ENCODE peak calls at places on chromosomes 12 and 14, in seven cellular contexts. Z is fibroblast of mammary gland, O is GM03348, I is tibial artery, A is AG04449, K is tibial nerve, D is RKO. H is an unnamed sample.
A peak's percentile ranks its signal among the peaks of the same experiment; 100 is the strongest.

GRCh38 chr12:42322567-42322966 is 3.3 kb downstream of the ZCRB1 start:
- DNase-seq in A (no peak), D (no peak), O (no peak), K (no peak), I (no peak), Z (no peak), H (no peak)

GRCh38 chr14:105144666-105145380 is 23.8 kb downstream of the JAG2 start:
- DNase-seq in I (peak; percentile 12), A (no peak), O (no peak), Z (no peak), D (no peak), K (no peak), H (no peak)

GRCh38 chr12:68743416-68743815 is 2.6 kb upstream of the SLC35E3 start:
- DNase-seq in Z (no peak), O (peak; percentile 14), K (no peak), I (no peak), A (peak; percentile 28), D (no peak), H (no peak)

GRCh38 chr14:30267141-30267540 is 291.8 kb upstream of the G2E3 start:
- DNase-seq in Z (peak; percentile 73), K (no peak), O (peak; percentile 9), A (no peak), I (no peak), D (peak; percentile 3), H (no peak)

GRCh38 chr14:66651536-66652220 is 143.7 kb downstream of the GPHN start:
- DNase-seq in O (no peak), K (no peak), A (no peak), Z (no peak), I (no peak), D (no peak), H (no peak)

GRCh38 chr12:107331912-107332311 is 238.6 kb upstream of the CRY1 start:
- DNase-seq in K (no peak), D (no peak), I (no peak), Z (no peak), O (no peak), A (no peak), H (no peak)

GRCh38 chr12:104684884-104685283 is 228.1 kb downstream of the CHST11 start:
- DNase-seq in I (no peak), K (no peak), A (peak; percentile 47), O (peak; percentile 44), D (no peak), Z (peak; percentile 80), H (no peak)

GRCh38 chr12:130254476-130255276 is 83.0 kb upstream of the PIWIL1 start:
- DNase-seq in Z (no peak), K (no peak), A (no peak), D (no peak), O (no peak), I (no peak), H (no peak)

GRCh38 chr12:795305-795704 is 42.9 kb downstream of the WNK1 start:
- DNase-seq in A (no peak), K (no peak), I (no peak), Z (no peak), D (no peak), O (no peak), H (no peak)